ENCODE peak calls at places on chromosomes 1 and 21, in ten cellular contexts. D, U, W, X, B, E, J, P, K and Q are unnamed samples.

GRCh38 chr1:206685256-206685748 is 597 bp downstream of the MAPKAPK2 start:
- DNase-seq in J (no peak), P (peak), W (peak), E (peak), D (no peak), B (peak), K (no peak), X (peak), U (peak), Q (no peak)

GRCh38 chr1:25174730-25175612 is 57.3 kb downstream of the SYF2 start:
- DNase-seq in D (no peak), B (no peak), U (no peak), P (no peak), J (no peak), E (no peak), X (no peak), K (no peak), W (no peak), Q (no peak)

GRCh38 chr1:110203021-110203661 is 7.0 kb upstream of the KCNC4 start:
- DNase-seq in X (peak), P (peak), K (peak), B (no peak), W (peak), U (peak), J (no peak), E (peak), D (no peak), Q (peak)

GRCh38 chr1:89200668-89201488 is 2.1 kb upstream of the GBP4 start:
- DNase-seq in P (no peak), J (no peak), W (no peak), B (no peak), U (no peak), K (no peak), D (no peak), X (peak), E (no peak), Q (no peak)

GRCh38 chr21:39037807-39038405 is 145.3 kb downstream of the PSMG1 start:
- DNase-seq in X (no peak), E (peak), W (no peak), J (no peak), P (no peak), D (no peak), U (no peak), B (no peak), K (peak), Q (no peak)

GRCh38 chr1:22350987-22351756 is 100.5 kb upstream of the ZBTB40 start:
- DNase-seq in B (no peak), P (no peak), X (no peak), W (no peak), E (peak), U (no peak), K (no peak), D (no peak), J (no peak), Q (no peak)

GRCh38 chr1:173562813-173563212 is 40.1 kb downstream of the SLC9C2 start:
- DNase-seq in X (no peak), J (no peak), B (no peak), K (no peak), U (no peak), D (no peak), W (peak), P (no peak), E (peak), Q (no peak)

GRCh38 chr21:42537106-42537742 is 23.6 kb downstream of the SLC37A1 start:
- DNase-seq in D (no peak), X (no peak), B (no peak), U (no peak), P (no peak), K (peak), E (peak), J (no peak), W (peak), Q (no peak)

GRCh38 chr1:181088079-181089016 is at the start of gene IER5:
- DNase-seq in D (peak), W (peak), X (peak), J (peak), U (peak), E (peak), P (peak), B (peak), K (peak), Q (peak)

GRCh38 chr1:99691175-99691574 is 45.3 kb downstream of the PALMD start:
- DNase-seq in D (no peak), P (no peak), J (no peak), E (no peak), U (no peak), K (no peak), B (no peak), X (no peak), W (no peak), Q (no peak)

GRCh38 chr1:201538618-201539551 is at the start of gene NAV1:
- DNase-seq in B (peak), E (peak), W (peak), P (peak), K (no peak), U (no peak), D (peak), X (no peak), J (peak), Q (no peak)

GRCh38 chr1:30395631-30396030 is 327.8 kb downstream of the MATN1 start:
- DNase-seq in U (no peak), K (no peak), W (no peak), E (no peak), D (no peak), P (no peak), X (no peak), J (no peak), B (no peak), Q (no peak)

GRCh38 chr1:25067852-25068251 is 137.8 kb upstream of the RUNX3 start:
- DNase-seq in D (no peak), J (no peak), E (no peak), U (no peak), P (no peak), K (no peak), X (no peak), W (no peak), B (no peak), Q (no peak)

GRCh38 chr1:9120312-9120958 is 8.5 kb downstream of the GPR157 start:
- DNase-seq in P (no peak), W (no peak), B (no peak), X (no peak), D (no peak), E (no peak), U (no peak), J (no peak), K (no peak), Q (no peak)

GRCh38 chr21:26814374-26814773 is 30.8 kb downstream of the ADAMTS1 start:
- DNase-seq in D (no peak), P (no peak), K (peak), B (no peak), E (no peak), U (no peak), J (no peak), W (no peak), X (no peak), Q (no peak)

GRCh38 chr1:169363046-169363756 is 4.4 kb downstream of the NME7 start:
- DNase-seq in P (no peak), U (peak), J (no peak), W (peak), D (no peak), K (peak), B (no peak), E (no peak), X (peak), Q (peak)

GRCh38 chr1:13965770-13966398 is 265.9 kb downstream of the PRDM2 start:
- DNase-seq in B (peak), D (no peak), E (peak), U (peak), X (no peak), K (peak), W (peak), J (no peak), P (peak), Q (no peak)

GRCh38 chr1:247451388-247452010 is 6.4 kb downstream of the OR2B11 start:
- DNase-seq in X (no peak), D (no peak), W (no peak), P (no peak), B (no peak), U (no peak), E (no peak), J (no peak), K (no peak), Q (no peak)

GRCh38 chr21:44503901-44504399 is 36.0 kb downstream of the KRTAP10-1 start:
- DNase-seq in B (no peak), J (no peak), W (no peak), P (no peak), U (no peak), E (no peak), K (no peak), D (no peak), X (no peak), Q (no peak)

GRCh38 chr1:39129514-39129913 is 75.0 kb upstream of the MACF1 start:
- DNase-seq in E (peak), P (no peak), X (no peak), U (no peak), D (no peak), J (no peak), B (no peak), K (peak), W (peak), Q (no peak)

GRCh38 chr1:210633636-210634035 is 304.9 kb downstream of the HHAT start:
- DNase-seq in X (no peak), W (no peak), J (no peak), P (no peak), U (no peak), B (peak), E (no peak), D (no peak), K (no peak), Q (no peak)

GRCh38 chr1:6827081-6827480 is 41.8 kb downstream of the CAMTA1 start:
- DNase-seq in U (no peak), P (no peak), J (no peak), W (no peak), K (no peak), X (no peak), E (no peak), D (no peak), B (no peak), Q (no peak)

GRCh38 chr21:33383056-33383888 is 19.9 kb upstream of the IFNGR2 start:
- DNase-seq in B (no peak), E (peak), P (no peak), U (peak), D (no peak), K (peak), W (peak), X (peak), J (peak), Q (peak)

DNA sequence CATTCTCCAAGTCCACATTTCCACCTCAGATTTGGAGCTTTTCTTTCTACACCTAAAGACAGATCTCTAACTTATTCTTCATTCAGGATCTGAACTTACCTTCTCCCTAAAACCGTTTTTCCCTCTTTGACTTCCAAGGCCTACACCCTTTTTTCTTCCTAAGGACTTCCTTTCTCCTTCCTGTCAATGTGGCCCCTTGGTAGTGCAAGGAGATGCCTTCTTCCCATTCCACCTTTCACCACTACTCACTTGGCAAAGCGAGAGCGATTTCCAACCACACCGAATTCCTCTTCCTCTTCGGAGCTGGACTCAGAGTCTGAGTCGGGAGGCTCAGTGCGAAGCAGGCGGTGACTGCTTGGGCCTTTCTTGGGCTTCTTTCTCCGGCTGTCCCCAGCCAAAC is 1.3 kb downstream of the EFCAB14 start:
- DNase-seq in E (no peak), W (no peak), D (no peak), P (no peak), U (no peak), B (no peak), X (no peak), J (no peak), K (no peak), Q (no peak)
- H3K4me3 ChIP-seq in E (peak), W (peak), D (peak), P (peak), U (peak), B (peak), X (peak), J (peak), K (peak), Q (peak)

GRCh38 chr1:229432905-229433304 is 989 bp downstream of the ACTA1 start:
- DNase-seq in E (no peak), X (no peak), J (no peak), K (no peak), D (no peak), P (no peak), B (no peak), W (no peak), U (no peak), Q (no peak)

GRCh38 chr1:229428256-229428655 is 5.6 kb downstream of the ACTA1 start:
- DNase-seq in W (no peak), B (no peak), J (no peak), X (no peak), U (no peak), E (no peak), D (no peak), K (no peak), P (no peak), Q (no peak)

GRCh38 chr1:229432116-229432461 is 1.8 kb downstream of the ACTA1 start:
- DNase-seq in D (no peak), W (no peak), J (no peak), B (no peak), K (no peak), X (no peak), U (no peak), P (no peak), E (no peak), Q (no peak)

GRCh38 chr1:229431270-229432115 is 2.4 kb downstream of the ACTA1 start:
- DNase-seq in E (no peak), B (no peak), U (no peak), X (no peak), W (no peak), J (no peak), P (no peak), D (no peak), K (no peak), Q (no peak)

GRCh38 chr1:229430761-229431269 is 3.1 kb downstream of the ACTA1 start:
- DNase-seq in X (no peak), U (peak), D (no peak), K (peak), J (no peak), P (peak), W (no peak), E (peak), B (peak), Q (no peak)
- TF ChIP-seq CTCF in X (no peak), U (peak), D (no peak), K (peak), J (no peak), P (no peak), W (no peak), E (no peak), B (no peak), Q (no peak)

GRCh38 chr1:150927629-150928028 is 1.5 kb downstream of the SETDB1 start:
- DNase-seq in P (no peak), D (no peak), B (no peak), U (no peak), X (no peak), W (no peak), J (no peak), E (no peak), K (no peak), Q (no peak)

GRCh38 chr1:150926094-150926741 is at the start of gene SETDB1:
- DNase-seq in B (peak), W (peak), J (peak), K (peak), X (peak), E (peak), D (peak), U (peak), P (peak), Q (peak)

GRCh38 chr1:150931773-150932172 is 5.6 kb downstream of the SETDB1 start:
- DNase-seq in P (no peak), B (no peak), K (peak), W (no peak), E (no peak), X (no peak), D (no peak), U (no peak), J (no peak), Q (no peak)

GRCh38 chr1:150925080-150925479 is 1.1 kb upstream of the SETDB1 start:
- DNase-seq in B (no peak), E (no peak), W (peak), U (no peak), P (no peak), J (no peak), D (no peak), K (peak), X (peak), Q (no peak)

DNA sequence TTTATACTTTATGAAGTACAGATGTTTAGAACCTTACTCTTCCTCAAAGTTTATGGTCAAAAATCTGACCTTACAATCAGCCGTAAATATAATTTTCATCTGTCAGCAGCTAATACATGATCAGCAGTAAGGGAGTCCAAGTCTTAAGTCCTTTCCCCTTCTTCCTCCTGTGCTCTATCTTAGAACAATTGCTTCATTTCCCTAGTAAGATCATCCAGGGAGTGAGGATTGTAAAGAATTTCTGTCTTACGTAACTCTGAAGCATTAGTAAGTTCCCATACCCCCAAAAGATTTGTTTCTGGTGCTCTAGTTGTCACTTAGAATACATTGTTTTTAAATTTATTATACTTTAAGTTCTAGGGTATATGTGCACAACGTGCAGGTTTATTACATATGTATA is 2.1 kb downstream of the SETDB1 start:
- DNase-seq in U (no peak), J (no peak), X (no peak), D (no peak), W (no peak), B (no peak), E (no peak), P (no peak), K (peak), Q (no peak)
- H3K4me3 ChIP-seq in U (no peak), J (no peak), X (no peak), D (no peak), W (no peak), B (no peak), E (no peak), P (no peak), K (no peak), Q (no peak)

GRCh38 chr1:156146006-156146748 is 7.2 kb upstream of the SEMA4A start:
- DNase-seq in J (no peak), D (no peak), X (peak), P (no peak), W (peak), U (peak), K (peak), B (peak), E (peak), Q (peak)
- TF ChIP-seq CTCF in J (peak), D (peak), X (peak), P (peak), W (peak), U (peak), K (peak), B (peak), E (peak), Q (peak)

GRCh38 chr1:236691348-236691747 is 5.0 kb downstream of the ACTN2 start:
- DNase-seq in E (no peak), X (no peak), P (no peak), B (no peak), W (no peak), J (no peak), K (no peak), U (no peak), D (no peak), Q (no peak)
- H3K4me3 ChIP-seq in E (no peak), X (no peak), P (no peak), B (peak), W (no peak), J (no peak), K (no peak), U (no peak), D (no peak), Q (no peak)

DNA sequence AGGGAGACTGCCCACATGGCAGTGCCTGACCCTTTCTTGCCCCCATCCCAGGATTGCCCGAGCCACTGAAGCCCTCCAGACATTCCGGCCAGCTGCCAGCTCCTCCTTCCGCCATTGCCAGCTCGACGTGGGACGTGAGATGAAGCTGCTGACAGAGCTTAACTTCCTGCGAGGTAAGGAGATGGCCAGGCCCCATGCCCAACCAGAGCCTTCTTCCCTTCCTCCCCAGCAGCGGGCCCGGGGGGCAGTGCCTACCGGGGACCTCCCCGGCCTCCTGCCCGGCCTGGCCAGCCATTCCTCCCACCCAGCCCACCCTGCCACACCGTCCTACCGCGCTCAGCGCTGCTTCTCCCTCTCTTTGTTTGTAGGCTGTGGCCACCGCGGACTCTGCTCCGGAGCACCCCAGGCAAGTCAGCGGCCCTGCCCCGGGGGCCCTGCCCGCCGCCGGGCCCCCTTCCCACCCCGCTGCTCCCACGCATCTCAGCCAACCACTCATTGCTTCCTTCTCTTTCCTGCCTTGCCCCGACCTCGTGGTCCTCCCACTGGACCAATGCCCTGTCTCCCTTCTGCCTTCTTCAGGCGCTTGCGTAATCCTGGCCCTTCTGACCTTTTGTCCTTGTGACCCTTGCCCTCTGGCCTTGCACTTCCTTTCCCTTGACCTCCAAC is 4.9 kb downstream of the TRIM46 start:
- DNase-seq in J (peak), D (no peak), K (no peak), E (no peak), W (no peak), B (no peak), P (peak), U (no peak), X (no peak), Q (no peak)
- TF ChIP-seq CTCF in J (no peak), D (no peak), K (no peak), E (no peak), W (no peak), B (no peak), P (no peak), U (no peak), X (no peak), Q (no peak)

GRCh38 chr1:2320001-2320400 is 71.4 kb downstream of the MORN1 start:
- DNase-seq in J (no peak), D (no peak), K (no peak), B (no peak), U (no peak), E (no peak), W (no peak), X (no peak), P (no peak), Q (no peak)

GRCh38 chr1:2318294-2319278 is 72.8 kb downstream of the MORN1 start:
- DNase-seq in K (no peak), B (no peak), W (no peak), E (no peak), J (no peak), D (no peak), P (no peak), X (no peak), U (no peak), Q (no peak)

GRCh38 chr1:2317230-2318065 is 73.9 kb downstream of the MORN1 start:
- DNase-seq in P (no peak), D (no peak), X (no peak), K (no peak), U (no peak), B (no peak), E (no peak), J (no peak), W (no peak), Q (no peak)

GRCh38 chr1:2320760-2321159 is 70.6 kb downstream of the MORN1 start:
- DNase-seq in B (no peak), W (no peak), D (no peak), X (no peak), J (no peak), E (no peak), P (no peak), K (no peak), U (peak), Q (no peak)

DNA sequence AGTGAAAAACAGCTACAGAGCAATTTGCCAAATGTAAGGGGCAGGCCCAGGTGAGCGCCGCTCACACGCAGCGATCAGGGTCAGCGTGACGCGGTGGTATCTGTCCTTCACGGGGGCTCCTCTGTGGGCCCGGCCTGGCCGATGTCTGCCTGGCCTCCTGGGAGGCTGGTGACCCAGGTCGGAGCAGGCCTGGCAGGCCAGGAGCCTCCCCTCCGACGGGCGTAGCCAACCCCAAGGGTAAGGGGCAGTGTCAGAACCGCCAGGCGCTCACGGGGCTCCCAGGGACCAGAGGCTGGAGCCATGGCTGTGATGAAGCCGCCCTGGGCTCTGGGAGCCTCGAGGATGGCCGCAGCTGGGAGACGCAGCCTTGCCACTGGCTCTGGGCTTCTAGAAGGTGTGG is 72.1 kb downstream of the MORN1 start:
- DNase-seq in E (no peak), D (no peak), K (no peak), U (no peak), P (no peak), X (no peak), B (no peak), J (no peak), W (no peak), Q (no peak)
- H3K4me3 ChIP-seq in E (no peak), D (no peak), K (no peak), U (no peak), P (no peak), X (no peak), B (no peak), J (no peak), W (no peak), Q (no peak)

GRCh38 chr1:93681095-93681548 is 515 bp downstream of the BCAR3 start:
- DNase-seq in W (peak), J (no peak), K (no peak), D (no peak), B (peak), U (no peak), X (peak), P (no peak), E (no peak), Q (no peak)
- TF ChIP-seq CTCF in W (no peak), J (no peak), K (no peak), D (no peak), B (no peak), U (no peak), X (no peak), P (no peak), E (no peak), Q (no peak)